ENCODE peak calls at places on chromosome 9, in four cellular contexts. W, K, N and X are unnamed samples.

GRCh38 chr9:110179734-110180133 is 28.2 kb downstream of the C9orf152 start:
- DNase-seq in N (peak; percentile 25), W (no peak), K (peak; percentile 40), X (peak; percentile 39)

GRCh38 chr9:96436063-96436455 is 13.9 kb upstream of the HABP4 start:
- DNase-seq in K (no peak), N (no peak), W (no peak), X (no peak)

GRCh38 chr9:14320272-14321245 is 6.6 kb upstream of the NFIB start:
- DNase-seq in W (no peak), N (peak; percentile 65), K (peak; percentile 31), X (peak; percentile 78)

GRCh38 chr9:123548749-123549545 is 192.9 kb downstream of the CRB2 start:
- DNase-seq in W (no peak), N (no peak), K (no peak), X (no peak)

GRCh38 chr9:137720571-137721110 is 101.8 kb downstream of the EHMT1 start:
- DNase-seq in K (no peak), N (no peak), W (no peak), X (no peak)

GRCh38 chr9:93124793-93125192 is 9.3 kb downstream of the NINJ1 start:
- DNase-seq in K (no peak), W (peak; percentile 6), N (no peak), X (no peak)

GRCh38 chr9:841371-842209 is at the start of gene DMRT1:
- DNase-seq in N (no peak), W (no peak), K (no peak), X (no peak)

GRCh38 chr9:93096131-93096802 is at the start of gene CARD19:
- DNase-seq in N (no peak), K (no peak), W (peak; percentile 59), X (no peak)

GRCh38 chr9:2242778-2243395 is 227.7 kb downstream of the SMARCA2 start:
- DNase-seq in K (no peak), W (no peak), N (no peak), X (no peak)

GRCh38 chr9:4164356-4164755 is 135.5 kb downstream of the GLIS3 start:
- DNase-seq in N (no peak), W (no peak), K (no peak), X (no peak)